ENCODE peak calls at places on chromosomes 5 and 9, in nine cellular contexts. One of them, this sample, is unnamed.
A peak's percentile ranks its signal among the peaks of the same experiment; 100 is the strongest.

GRCh38 chr9:107279084-107279483 is 4.0 kb upstream of the RAD23B start:
- DNase-seq in pancreas: no peak
- DNase-seq in naive thymus-derived CD4-positive, alpha-beta T cell: no peak
- DNase-seq in lower lobe of right lung: no peak
- DNase-seq in CD8-positive, alpha-beta T cell: no peak
- DNase-seq in transverse colon: no peak
- DNase-seq in tibial artery: no peak
- DNase-seq in mammary epithelial cell: no peak
- DNase-seq in psoas muscle: no peak
- DNase-seq in this sample: no peak

GRCh38 chr5:37722236-37723146 is 117.3 kb downstream of the GDNF start:
- DNase-seq in pancreas: no peak
- DNase-seq in naive thymus-derived CD4-positive, alpha-beta T cell: no peak
- DNase-seq in lower lobe of right lung: no peak
- DNase-seq in CD8-positive, alpha-beta T cell: no peak
- DNase-seq in transverse colon: no peak
- DNase-seq in tibial artery: no peak
- DNase-seq in mammary epithelial cell: peak; percentile 96
- DNase-seq in psoas muscle: no peak
- DNase-seq in this sample: no peak

GRCh38 chr9:34125681-34126206 is 754 bp downstream of the DCAF12 start:
- DNase-seq in pancreas: no peak
- DNase-seq in naive thymus-derived CD4-positive, alpha-beta T cell: no peak
- DNase-seq in lower lobe of right lung: no peak
- DNase-seq in CD8-positive, alpha-beta T cell: no peak
- DNase-seq in transverse colon: peak; percentile 16
- DNase-seq in tibial artery: no peak
- DNase-seq in mammary epithelial cell: peak; percentile 50
- DNase-seq in psoas muscle: no peak
- DNase-seq in this sample: no peak

GRCh38 chr5:102483736-102484135 is 15.1 kb downstream of the SLCO6A1 start:
- DNase-seq in pancreas: no peak
- DNase-seq in naive thymus-derived CD4-positive, alpha-beta T cell: no peak
- DNase-seq in lower lobe of right lung: no peak
- DNase-seq in CD8-positive, alpha-beta T cell: no peak
- DNase-seq in transverse colon: no peak
- DNase-seq in tibial artery: no peak
- DNase-seq in mammary epithelial cell: peak; percentile 57
- DNase-seq in psoas muscle: no peak
- DNase-seq in this sample: no peak

GRCh38 chr9:14827805-14828204 is 82.4 kb downstream of the FREM1 start:
- DNase-seq in pancreas: peak; percentile 35
- DNase-seq in naive thymus-derived CD4-positive, alpha-beta T cell: no peak
- DNase-seq in lower lobe of right lung: peak; percentile 62
- DNase-seq in CD8-positive, alpha-beta T cell: no peak
- DNase-seq in transverse colon: no peak
- DNase-seq in tibial artery: no peak
- DNase-seq in mammary epithelial cell: no peak
- DNase-seq in psoas muscle: no peak
- DNase-seq in this sample: no peak

GRCh38 chr5:118553662-118554061 is 434.7 kb downstream of the DTWD2 start:
- DNase-seq in pancreas: no peak
- DNase-seq in naive thymus-derived CD4-positive, alpha-beta T cell: no peak
- DNase-seq in lower lobe of right lung: no peak
- DNase-seq in CD8-positive, alpha-beta T cell: no peak
- DNase-seq in transverse colon: no peak
- DNase-seq in tibial artery: peak; percentile 88
- DNase-seq in mammary epithelial cell: peak; percentile 70
- DNase-seq in psoas muscle: peak; percentile 64
- DNase-seq in this sample: peak; percentile 86

GRCh38 chr5:78483809-78484521 is 123.5 kb downstream of the SCAMP1 start:
- DNase-seq in pancreas: no peak
- DNase-seq in naive thymus-derived CD4-positive, alpha-beta T cell: no peak
- DNase-seq in lower lobe of right lung: no peak
- DNase-seq in CD8-positive, alpha-beta T cell: no peak
- DNase-seq in transverse colon: no peak
- DNase-seq in tibial artery: no peak
- DNase-seq in mammary epithelial cell: no peak
- DNase-seq in psoas muscle: no peak
- DNase-seq in this sample: no peak

GRCh38 chr9:131407717-131408195 is 13.9 kb downstream of the PRRC2B start:
- DNase-seq in pancreas: no peak
- DNase-seq in naive thymus-derived CD4-positive, alpha-beta T cell: no peak
- DNase-seq in lower lobe of right lung: peak; percentile 60
- DNase-seq in CD8-positive, alpha-beta T cell: no peak
- DNase-seq in transverse colon: peak; percentile 34
- DNase-seq in tibial artery: peak; percentile 44
- DNase-seq in mammary epithelial cell: peak; percentile 73
- DNase-seq in psoas muscle: no peak
- DNase-seq in this sample: no peak

GRCh38 chr5:105812356-105812755 is 1858.4 kb downstream of the EFNA5 start:
- DNase-seq in pancreas: no peak
- DNase-seq in naive thymus-derived CD4-positive, alpha-beta T cell: no peak
- DNase-seq in lower lobe of right lung: no peak
- DNase-seq in CD8-positive, alpha-beta T cell: no peak
- DNase-seq in transverse colon: no peak
- DNase-seq in tibial artery: no peak
- DNase-seq in mammary epithelial cell: no peak
- DNase-seq in psoas muscle: no peak
- DNase-seq in this sample: no peak

GRCh38 chr5:13188393-13188792 is 756.1 kb downstream of the DNAH5 start:
- DNase-seq in pancreas: no peak
- DNase-seq in naive thymus-derived CD4-positive, alpha-beta T cell: no peak
- DNase-seq in lower lobe of right lung: no peak
- DNase-seq in CD8-positive, alpha-beta T cell: no peak
- DNase-seq in transverse colon: no peak
- DNase-seq in tibial artery: peak; percentile 27
- DNase-seq in mammary epithelial cell: peak; percentile 14
- DNase-seq in psoas muscle: no peak
- DNase-seq in this sample: no peak

GRCh38 chr5:135236951-135237791 is 161.9 kb downstream of the MACROH2A1 start:
- DNase-seq in pancreas: no peak
- DNase-seq in naive thymus-derived CD4-positive, alpha-beta T cell: no peak
- DNase-seq in lower lobe of right lung: no peak
- DNase-seq in CD8-positive, alpha-beta T cell: no peak
- DNase-seq in transverse colon: no peak
- DNase-seq in tibial artery: no peak
- DNase-seq in mammary epithelial cell: no peak
- DNase-seq in psoas muscle: no peak
- DNase-seq in this sample: peak; percentile 54

GRCh38 chr5:38445374-38446028 is 110.9 kb downstream of the LIFR start:
- DNase-seq in pancreas: peak; percentile 71
- DNase-seq in naive thymus-derived CD4-positive, alpha-beta T cell: no peak
- DNase-seq in lower lobe of right lung: peak; percentile 58
- DNase-seq in CD8-positive, alpha-beta T cell: no peak
- DNase-seq in transverse colon: no peak
- DNase-seq in tibial artery: no peak
- DNase-seq in mammary epithelial cell: no peak
- DNase-seq in psoas muscle: peak; percentile 79
- DNase-seq in this sample: no peak

GRCh38 chr9:131402073-131402472 is 8.2 kb downstream of the PRRC2B start:
- DNase-seq in pancreas: no peak
- DNase-seq in naive thymus-derived CD4-positive, alpha-beta T cell: no peak
- DNase-seq in lower lobe of right lung: no peak
- DNase-seq in CD8-positive, alpha-beta T cell: no peak
- DNase-seq in transverse colon: no peak
- DNase-seq in tibial artery: no peak
- DNase-seq in mammary epithelial cell: no peak
- DNase-seq in psoas muscle: no peak
- DNase-seq in this sample: no peak

GRCh38 chr5:24646915-24647314 is 2.1 kb upstream of the CDH10 start:
- DNase-seq in pancreas: no peak
- DNase-seq in naive thymus-derived CD4-positive, alpha-beta T cell: no peak
- DNase-seq in lower lobe of right lung: no peak
- DNase-seq in CD8-positive, alpha-beta T cell: no peak
- DNase-seq in transverse colon: no peak
- DNase-seq in tibial artery: no peak
- DNase-seq in mammary epithelial cell: no peak
- DNase-seq in psoas muscle: no peak
- DNase-seq in this sample: no peak

GRCh38 chr9:98356326-98356725 is 100.9 kb upstream of the TBC1D2 start:
- DNase-seq in pancreas: no peak
- DNase-seq in naive thymus-derived CD4-positive, alpha-beta T cell: no peak
- DNase-seq in lower lobe of right lung: no peak
- DNase-seq in CD8-positive, alpha-beta T cell: no peak
- DNase-seq in transverse colon: no peak
- DNase-seq in tibial artery: no peak
- DNase-seq in mammary epithelial cell: no peak
- DNase-seq in psoas muscle: no peak
- DNase-seq in this sample: no peak

GRCh38 chr5:108641596-108641995 is 106.1 kb upstream of the FER start:
- DNase-seq in pancreas: no peak
- DNase-seq in naive thymus-derived CD4-positive, alpha-beta T cell: no peak
- DNase-seq in lower lobe of right lung: no peak
- DNase-seq in CD8-positive, alpha-beta T cell: no peak
- DNase-seq in transverse colon: no peak
- DNase-seq in tibial artery: no peak
- DNase-seq in mammary epithelial cell: no peak
- DNase-seq in psoas muscle: no peak
- DNase-seq in this sample: no peak

GRCh38 chr9:116151966-116152381 is 1.6 kb upstream of the PAPPA start:
- DNase-seq in pancreas: no peak
- DNase-seq in naive thymus-derived CD4-positive, alpha-beta T cell: no peak
- DNase-seq in lower lobe of right lung: no peak
- DNase-seq in CD8-positive, alpha-beta T cell: no peak
- DNase-seq in transverse colon: no peak
- DNase-seq in tibial artery: no peak
- DNase-seq in mammary epithelial cell: peak; percentile 23
- DNase-seq in psoas muscle: no peak
- DNase-seq in this sample: no peak

GRCh38 chr9:127163409-127163808 is 41.0 kb upstream of the ANGPTL2 start:
- DNase-seq in pancreas: no peak
- DNase-seq in naive thymus-derived CD4-positive, alpha-beta T cell: no peak
- DNase-seq in lower lobe of right lung: no peak
- DNase-seq in CD8-positive, alpha-beta T cell: no peak
- DNase-seq in transverse colon: no peak
- DNase-seq in tibial artery: no peak
- DNase-seq in mammary epithelial cell: peak; percentile 28
- DNase-seq in psoas muscle: no peak
- DNase-seq in this sample: no peak

GRCh38 chr5:40798012-40798855 is at the start of gene PRKAA1:
- DNase-seq in pancreas: peak; percentile 89
- DNase-seq in naive thymus-derived CD4-positive, alpha-beta T cell: peak; percentile 90
- DNase-seq in lower lobe of right lung: peak; percentile 93
- DNase-seq in CD8-positive, alpha-beta T cell: peak; percentile 84
- DNase-seq in transverse colon: peak; percentile 93
- DNase-seq in tibial artery: peak; percentile 88
- DNase-seq in mammary epithelial cell: peak; percentile 74
- DNase-seq in psoas muscle: peak; percentile 95
- DNase-seq in this sample: peak; percentile 87

GRCh38 chr9:17138503-17138902 is 3.7 kb downstream of the CNTLN start:
- DNase-seq in pancreas: no peak
- DNase-seq in naive thymus-derived CD4-positive, alpha-beta T cell: no peak
- DNase-seq in lower lobe of right lung: no peak
- DNase-seq in CD8-positive, alpha-beta T cell: no peak
- DNase-seq in transverse colon: no peak
- DNase-seq in tibial artery: no peak
- DNase-seq in mammary epithelial cell: no peak
- DNase-seq in psoas muscle: no peak
- DNase-seq in this sample: no peak

GRCh38 chr9:128917151-128917849 is 3.5 kb upstream of the PHYHD1 start:
- DNase-seq in pancreas: peak; percentile 95
- DNase-seq in naive thymus-derived CD4-positive, alpha-beta T cell: no peak
- DNase-seq in lower lobe of right lung: peak; percentile 84
- DNase-seq in CD8-positive, alpha-beta T cell: no peak
- DNase-seq in transverse colon: peak; percentile 73
- DNase-seq in tibial artery: peak; percentile 89
- DNase-seq in mammary epithelial cell: no peak
- DNase-seq in psoas muscle: peak; percentile 91
- DNase-seq in this sample: peak; percentile 88
- H3K36me3 ChIP-seq in pancreas: no peaks in the 10 kb centered on the region
- H3K36me3 ChIP-seq in naive thymus-derived CD4-positive, alpha-beta T cell: peaks cover 16% of the 10 kb centered on the region
- H3K36me3 ChIP-seq in lower lobe of right lung: peaks cover 29% of the 10 kb centered on the region
- H3K36me3 ChIP-seq in CD8-positive, alpha-beta T cell: peaks cover 23% of the 10 kb centered on the region
- H3K36me3 ChIP-seq in transverse colon: no peaks in the 10 kb centered on the region
- H3K36me3 ChIP-seq in tibial artery: peaks cover 15% of the 10 kb centered on the region
- H3K36me3 ChIP-seq in mammary epithelial cell: peaks cover 21% of the 10 kb centered on the region
- H3K36me3 ChIP-seq in psoas muscle: no peaks in the 10 kb centered on the region
- H3K36me3 ChIP-seq in this sample: peaks cover 24% of the 10 kb centered on the region

DNA sequence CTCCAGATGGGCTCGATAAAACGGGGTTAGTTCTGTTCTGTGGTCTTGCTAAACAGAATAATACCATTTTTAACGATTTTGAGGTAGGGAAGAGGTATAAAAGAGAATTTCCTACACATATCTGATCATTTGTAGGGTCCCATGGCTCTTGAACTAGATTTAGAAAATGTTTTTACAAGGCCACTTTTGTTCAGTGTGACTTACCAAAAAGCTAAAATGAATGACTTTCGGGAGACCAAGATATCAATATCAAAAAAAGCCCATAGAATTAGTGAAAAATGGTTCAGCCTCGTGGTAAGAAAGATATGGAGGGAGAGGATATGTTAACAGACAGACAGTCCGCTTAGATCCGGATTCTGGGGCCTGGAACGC is 3.2 kb downstream of the NR2F1-AS1 start:
- DNase-seq in pancreas: no peak
- DNase-seq in naive thymus-derived CD4-positive, alpha-beta T cell: no peak
- DNase-seq in lower lobe of right lung: no peak
- DNase-seq in CD8-positive, alpha-beta T cell: no peak
- DNase-seq in transverse colon: no peak
- DNase-seq in tibial artery: no peak
- DNase-seq in mammary epithelial cell: no peak
- DNase-seq in psoas muscle: no peak
- DNase-seq in this sample: no peak
- H3K4me3 ChIP-seq in pancreas: no peak overlapping the region
- H3K4me3 ChIP-seq in naive thymus-derived CD4-positive, alpha-beta T cell: no peak overlapping the region
- H3K4me3 ChIP-seq in lower lobe of right lung: no peak overlapping the region
- H3K4me3 ChIP-seq in CD8-positive, alpha-beta T cell: no peak overlapping the region
- H3K4me3 ChIP-seq in transverse colon: no peak overlapping the region
- H3K4me3 ChIP-seq in tibial artery: no peak overlapping the region
- H3K4me3 ChIP-seq in mammary epithelial cell: no peak overlapping the region
- H3K4me3 ChIP-seq in psoas muscle: no peak overlapping the region
- H3K4me3 ChIP-seq in this sample: no peak overlapping the region

DNA sequence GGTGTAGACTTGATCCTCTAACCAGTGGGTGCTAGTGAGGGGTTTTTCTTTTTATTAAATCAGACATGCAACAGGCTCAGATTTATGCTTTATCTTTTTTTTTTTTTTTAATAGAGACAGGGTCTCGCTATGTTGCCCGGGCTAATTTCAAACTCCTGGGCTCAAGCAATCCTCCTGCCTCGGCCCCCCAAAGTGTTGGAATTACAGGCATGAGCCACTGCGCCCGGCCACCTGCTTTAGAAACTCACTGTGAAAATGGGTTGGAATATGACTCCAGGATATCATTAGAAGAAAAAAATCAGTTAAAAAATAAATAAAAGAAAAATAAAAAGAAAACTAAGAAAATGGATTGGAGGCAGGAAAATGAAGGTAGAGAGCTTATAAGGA is 50.7 kb downstream of the STOM start:
- DNase-seq in pancreas: no peak
- DNase-seq in naive thymus-derived CD4-positive, alpha-beta T cell: no peak
- DNase-seq in lower lobe of right lung: no peak
- DNase-seq in CD8-positive, alpha-beta T cell: no peak
- DNase-seq in transverse colon: no peak
- DNase-seq in tibial artery: no peak
- DNase-seq in mammary epithelial cell: no peak
- DNase-seq in psoas muscle: no peak
- DNase-seq in this sample: no peak
- H3K36me3 ChIP-seq in pancreas: no peaks in the 10 kb centered on the region
- H3K36me3 ChIP-seq in naive thymus-derived CD4-positive, alpha-beta T cell: no peaks in the 10 kb centered on the region
- H3K36me3 ChIP-seq in lower lobe of right lung: peaks cover 90% of the 10 kb centered on the region
- H3K36me3 ChIP-seq in CD8-positive, alpha-beta T cell: no peaks in the 10 kb centered on the region
- H3K36me3 ChIP-seq in transverse colon: peaks cover 53% of the 10 kb centered on the region
- H3K36me3 ChIP-seq in tibial artery: peaks cover 92% of the 10 kb centered on the region
- H3K36me3 ChIP-seq in mammary epithelial cell: peaks cover 12% of the 10 kb centered on the region
- H3K36me3 ChIP-seq in psoas muscle: no peaks in the 10 kb centered on the region
- H3K36me3 ChIP-seq in this sample: peaks cover 100% of the 10 kb centered on the region

GRCh38 chr9:137128158-137129088 is 10.5 kb upstream of the GRIN1 start:
- DNase-seq in pancreas: peak; percentile 74
- DNase-seq in naive thymus-derived CD4-positive, alpha-beta T cell: no peak
- DNase-seq in lower lobe of right lung: no peak
- DNase-seq in CD8-positive, alpha-beta T cell: no peak
- DNase-seq in transverse colon: no peak
- DNase-seq in tibial artery: no peak
- DNase-seq in mammary epithelial cell: no peak
- DNase-seq in psoas muscle: no peak
- DNase-seq in this sample: no peak
- H3K4me3 ChIP-seq in pancreas: peak overlapping the region; percentile 70
- H3K4me3 ChIP-seq in naive thymus-derived CD4-positive, alpha-beta T cell: peak overlapping the region; percentile 85
- H3K4me3 ChIP-seq in lower lobe of right lung: peak overlapping the region; percentile 80
- H3K4me3 ChIP-seq in CD8-positive, alpha-beta T cell: peak overlapping the region; percentile 83
- H3K4me3 ChIP-seq in transverse colon: no peak overlapping the region
- H3K4me3 ChIP-seq in tibial artery: peak overlapping the region; percentile 60
- H3K4me3 ChIP-seq in mammary epithelial cell: peak overlapping the region; percentile 83
- H3K4me3 ChIP-seq in psoas muscle: peak overlapping the region; percentile 82
- H3K4me3 ChIP-seq in this sample: peak overlapping the region; percentile 80

This sample was measured in right atrium auricular region.